ENCODE peak calls at places on chromosomes 16 and 17, in eight cellular contexts. E is GM23338, U is heart right ventricle, V is hepatocyte, O is prostate gland, H is colonic mucosa, L is AG09319, Y is omental fat pad. S is an unnamed sample.

GRCh38 chr17:76540381-76541300 is 797 bp downstream of the PRCD start:
- DNase-seq in V (peak), U (peak), H (peak), E (peak), O (peak), Y (peak), L (peak), S (peak)

GRCh38 chr17:78325076-78325712 is 34.7 kb downstream of the SOCS3 start:
- DNase-seq in L (no peak), H (no peak), Y (no peak), E (no peak), U (peak), V (no peak), O (no peak), S (no peak)

GRCh38 chr17:691423-691822 is 23.2 kb downstream of the VPS53 start:
- DNase-seq in E (no peak), U (no peak), L (no peak), H (no peak), O (no peak), Y (no peak), V (no peak), S (peak)

GRCh38 chr16:87709677-87710076 is 56.1 kb downstream of the KLHDC4 start:
- DNase-seq in O (no peak), L (no peak), Y (no peak), V (no peak), H (no peak), U (no peak), E (no peak), S (no peak)

GRCh38 chr16:35405547-35405946 is 1946.1 kb downstream of the TP53TG3F start:
- DNase-seq in V (no peak), O (no peak), Y (no peak), E (no peak), L (no peak), H (no peak), U (no peak), S (no peak)

GRCh38 chr17:39036009-39036408 is 68.8 kb upstream of the FBXO47 start:
- DNase-seq in U (no peak), V (peak), Y (no peak), O (no peak), E (no peak), H (no peak), L (no peak), S (peak)

GRCh38 chr17:17349724-17350106 is 46.5 kb downstream of the NT5M start:
- DNase-seq in V (no peak), Y (no peak), E (no peak), O (no peak), L (no peak), U (no peak), H (no peak), S (no peak)

GRCh38 chr17:30921544-30922196 is at the start of gene ADAP2:
- DNase-seq in L (no peak), O (peak), V (peak), H (peak), Y (no peak), U (peak), E (peak), S (no peak)

GRCh38 chr17:51764387-51764971 is 394.0 kb downstream of the CA10 start:
- DNase-seq in U (no peak), E (peak), V (peak), L (no peak), O (peak), Y (no peak), H (peak), S (peak)

GRCh38 chr17:17043668-17044226 is 1.5 kb downstream of the MPRIP start:
- DNase-seq in L (no peak), Y (no peak), V (no peak), H (peak), E (peak), U (no peak), O (no peak), S (no peak)

GRCh38 chr17:8841844-8842243 is 25.6 kb downstream of the PIK3R6 start:
- DNase-seq in L (no peak), U (no peak), H (no peak), V (no peak), Y (no peak), E (no peak), O (no peak), S (no peak)
- TF ChIP-seq CTCF in L (no peak), U (no peak), H (no peak), V (no peak), Y (no peak), E (no peak), O (no peak), S (no peak)

DNA sequence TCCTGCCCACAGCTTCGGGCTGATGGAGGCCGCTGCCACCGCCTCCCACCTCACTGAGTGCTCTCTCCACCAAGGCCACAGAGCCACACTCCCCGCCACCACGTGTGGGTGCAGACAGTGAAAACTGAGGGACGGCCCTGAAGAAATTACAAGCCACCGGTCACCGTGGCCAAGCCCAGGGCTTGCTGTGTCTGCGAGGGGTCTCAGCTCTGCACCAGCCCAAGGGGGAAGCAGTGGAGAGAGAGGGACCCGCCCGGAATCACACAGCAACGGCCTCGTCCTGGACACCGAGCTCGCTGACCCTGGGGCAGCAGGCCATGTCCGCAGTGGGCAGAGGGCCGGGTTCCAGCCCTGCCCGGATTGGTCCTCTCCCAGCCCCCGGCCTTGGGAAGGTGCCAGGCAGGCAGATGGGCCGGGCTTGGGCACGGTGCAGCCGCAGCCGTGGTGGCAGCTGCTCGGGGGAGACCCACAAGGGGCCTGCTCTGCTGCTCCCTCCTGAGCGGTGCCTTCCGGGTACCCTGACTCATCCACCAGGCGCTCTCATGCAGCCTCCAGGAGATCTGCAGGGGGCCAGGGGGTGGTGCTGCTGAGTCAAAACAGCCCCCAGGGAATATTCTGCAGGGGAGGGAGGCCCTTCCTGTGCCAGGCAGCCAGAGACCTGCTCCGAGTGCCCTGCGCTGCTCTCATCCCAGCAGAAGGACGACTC is 52.0 kb downstream of the CBFA2T3 start:
- DNase-seq in O (no peak), L (peak), Y (no peak), V (peak), H (no peak), E (peak), U (no peak), S (peak)
- TF ChIP-seq CTCF in O (no peak), L (peak), Y (no peak), V (peak), H (no peak), E (peak), U (peak), S (peak)

GRCh38 chr16:67294927-67295326 is 15.6 kb downstream of the PLEKHG4 start:
- DNase-seq in V (no peak), U (no peak), E (no peak), O (no peak), H (no peak), L (no peak), Y (no peak), S (no peak)
- TF ChIP-seq CTCF in V (no peak), U (no peak), E (no peak), O (no peak), H (no peak), L (peak), Y (no peak), S (no peak)

DNA sequence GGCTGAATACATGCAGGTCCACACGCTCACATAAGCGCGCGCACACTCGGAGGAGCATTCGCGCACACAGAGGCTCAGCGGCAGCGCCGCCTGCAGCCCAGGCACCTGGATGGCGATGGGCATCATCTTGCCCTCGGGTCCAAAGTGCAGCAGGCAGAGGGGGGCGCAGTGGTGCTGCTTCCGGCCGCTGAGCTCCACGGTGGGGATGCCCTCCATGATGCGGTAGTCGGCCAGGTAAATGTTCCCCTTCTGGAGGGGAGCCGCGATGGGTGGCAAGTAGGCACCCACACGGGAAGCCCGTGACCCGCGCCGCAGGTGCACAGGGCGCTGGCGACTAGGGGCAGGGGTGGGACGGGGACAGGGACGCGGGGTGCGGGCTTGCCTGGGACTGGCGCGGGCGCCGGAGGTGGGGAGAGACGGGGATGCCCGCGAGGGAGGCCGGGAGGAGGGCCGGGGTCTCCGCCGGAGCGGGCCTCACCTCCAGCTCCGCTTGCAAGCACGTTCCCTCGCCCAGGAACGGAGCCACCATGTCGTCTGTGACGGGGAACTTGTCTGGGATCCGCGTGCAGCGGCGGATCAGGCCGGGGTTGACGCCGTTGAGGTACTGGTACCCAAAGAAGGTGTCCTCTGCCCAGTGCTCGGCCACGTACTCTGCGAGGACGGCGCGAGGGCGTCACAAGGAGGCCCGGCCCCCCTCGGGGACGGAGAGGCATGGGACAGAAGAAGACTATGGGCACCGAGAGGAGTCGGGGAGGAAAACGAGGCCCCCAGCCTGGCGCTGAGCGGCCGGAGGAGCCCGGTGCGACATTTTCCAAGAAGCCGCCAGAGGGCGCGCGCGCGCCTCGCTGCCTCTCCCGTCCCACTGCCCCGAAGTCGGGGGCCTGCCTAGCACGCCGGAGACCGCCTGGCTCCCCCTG is 8.0 kb downstream of the ALOX12B start:
- DNase-seq in E (peak), H (peak), V (peak), Y (peak), O (no peak), L (no peak), U (peak), S (peak)
- TF ChIP-seq CTCF in E (peak), H (peak), V (peak), Y (no peak), O (peak), L (peak), U (peak), S (peak)

GRCh38 chr16:27698266-27698665 is 148.3 kb downstream of the KATNIP start:
- DNase-seq in L (no peak), E (peak), U (no peak), Y (no peak), V (no peak), O (no peak), H (no peak), S (no peak)
- TF ChIP-seq CTCF in L (peak), E (peak), U (peak), Y (no peak), V (peak), O (no peak), H (no peak), S (peak)

GRCh38 chr16:3095869-3096268 is 3.2 kb downstream of the ZSCAN10 start:
- DNase-seq in Y (no peak), E (peak), H (no peak), O (no peak), U (no peak), L (no peak), V (no peak), S (no peak)
- TF ChIP-seq CTCF in Y (no peak), E (peak), H (peak), O (no peak), U (no peak), L (peak), V (no peak), S (peak)

S was measured in foreskin keratinocyte.